ENCODE peak calls at places on chromosomes 13 and 19, in ten cellular contexts. V is adrenal gland, E is body of pancreas, O is breast epithelium, F is OCI-LY7, R is GM23338, Y is colonic mucosa, D is psoas muscle, N is pancreas, L is neural progenitor cell. J is an unnamed sample. For H3K36me3, the result is how much of the 10 kb centered on the place peaks cover.

GRCh38 chr13:26921918-26922317 is 161.3 kb upstream of the GPR12 start:
- DNase-seq in V (no peak), E (no peak), O (no peak), F (peak), R (no peak), Y (no peak), D (no peak), N (no peak), L (no peak), J (no peak)

GRCh38 chr19:869245-870177 is 10.0 kb downstream of the CFD start:
- DNase-seq in V (peak), E (peak), O (no peak), F (no peak), R (no peak), Y (peak), D (peak), N (no peak), L (no peak), J (no peak)

GRCh38 chr13:21671793-21672680 is 1.2 kb downstream of the FGF9 start:
- DNase-seq in V (peak), E (no peak), O (no peak), F (peak), R (peak), Y (no peak), D (no peak), N (no peak), L (peak), J (peak)

GRCh38 chr19:14081797-14082674 is 3.5 kb downstream of the C19orf67 start:
- DNase-seq in V (peak), E (peak), O (peak), F (no peak), R (no peak), Y (peak), D (peak), N (peak), L (peak), J (peak)

GRCh38 chr13:91785435-91786137 is 387.2 kb downstream of the GPC5 start:
- DNase-seq in V (no peak), E (no peak), O (no peak), F (no peak), R (no peak), Y (no peak), D (no peak), N (no peak), L (no peak), J (no peak)

GRCh38 chr13:44267966-44268365 is 105.7 kb upstream of the SERP2 start:
- DNase-seq in V (no peak), E (no peak), O (no peak), F (no peak), R (no peak), Y (no peak), D (no peak), N (no peak), L (no peak), J (no peak)

GRCh38 chr13:40993119-40993518 is 26.0 kb downstream of the ELF1 start:
- DNase-seq in V (no peak), E (peak), O (no peak), F (peak), R (peak), Y (no peak), D (no peak), N (peak), L (peak), J (peak)

GRCh38 chr19:40217921-40218890 is at the start of gene TTC9B:
- DNase-seq in V (no peak), E (no peak), O (no peak), F (no peak), R (peak), Y (no peak), D (no peak), N (no peak), L (peak), J (peak)

GRCh38 chr13:27001705-27002104 is 169.9 kb downstream of the USP12 start:
- DNase-seq in V (no peak), E (no peak), O (no peak), F (peak), R (no peak), Y (no peak), D (no peak), N (no peak), L (no peak), J (no peak)

GRCh38 chr13:32902898-32903297 is 113.3 kb upstream of the KL start:
- DNase-seq in V (no peak), E (peak), O (peak), F (no peak), R (peak), Y (peak), D (peak), N (no peak), L (peak), J (peak)

GRCh38 chr19:50500753-50501151 is 10.2 kb downstream of the JOSD2 start:
- DNase-seq in V (no peak), E (no peak), O (no peak), F (no peak), R (no peak), Y (no peak), D (peak), N (no peak), L (no peak), J (no peak)

GRCh38 chr19:11381535-11382369 is 2.4 kb downstream of the EPOR start:
- DNase-seq in V (peak), E (peak), O (no peak), F (peak), R (peak), Y (peak), D (peak), N (peak), L (peak), J (peak)

GRCh38 chr13:77696006-77696862 is 1.3 kb upstream of the SLAIN1 start:
- DNase-seq in V (no peak), E (no peak), O (no peak), F (peak), R (peak), Y (no peak), D (no peak), N (no peak), L (peak), J (no peak)

GRCh38 chr13:112725346-112726017 is 35.6 kb downstream of the ATP11A start:
- DNase-seq in V (peak), E (no peak), O (no peak), F (no peak), R (no peak), Y (no peak), D (peak), N (no peak), L (no peak), J (peak)

GRCh38 chr19:58570770-58571574 is 2.2 kb downstream of the MZF1 start:
- DNase-seq in V (peak), E (peak), O (no peak), F (no peak), R (no peak), Y (peak), D (peak), N (peak), L (no peak), J (peak)

GRCh38 chr13:112161441-112162301 is 94.7 kb downstream of the SOX1 start:
- DNase-seq in V (no peak), E (no peak), O (no peak), F (no peak), R (peak), Y (no peak), D (no peak), N (no peak), L (peak), J (peak)

GRCh38 chr13:30791354-30791921 is 56.1 kb downstream of the ALOX5AP start:
- DNase-seq in V (no peak), E (no peak), O (no peak), F (no peak), R (no peak), Y (no peak), D (no peak), N (no peak), L (no peak), J (no peak)

GRCh38 chr13:30466358-30466714 is 600 bp upstream of the HMGB1 start:
- DNase-seq in V (no peak), E (no peak), O (no peak), F (peak), R (peak), Y (no peak), D (no peak), N (no peak), L (peak), J (peak)

GRCh38 chr19:35140898-35141626 is 2.0 kb upstream of the FXYD7 start:
- DNase-seq in V (peak), E (peak), O (peak), F (peak), R (peak), Y (peak), D (peak), N (peak), L (peak), J (peak)

GRCh38 chr19:10835089-10835753 is 791 bp downstream of the TMED1 start:
- DNase-seq in V (no peak), E (peak), O (peak), F (no peak), R (no peak), Y (no peak), D (peak), N (no peak), L (no peak), J (no peak)

GRCh38 chr13:80840313-80840976 is 499.5 kb upstream of the SPRY2 start:
- DNase-seq in V (no peak), E (no peak), O (no peak), F (no peak), R (peak), Y (no peak), D (no peak), N (no peak), L (peak), J (no peak)

GRCh38 chr13:98480915-98481510 is 95.9 kb downstream of the STK24 start:
- DNase-seq in V (no peak), E (peak), O (no peak), F (peak), R (no peak), Y (no peak), D (no peak), N (no peak), L (no peak), J (no peak)

GRCh38 chr13:28022848-28023518 is 34.5 kb upstream of the URAD start:
- DNase-seq in V (no peak), E (peak), O (no peak), F (no peak), R (peak), Y (no peak), D (no peak), N (no peak), L (peak), J (peak)

GRCh38 chr19:23481043-23481442 is 85.8 kb upstream of the ZNF91 start:
- DNase-seq in V (no peak), E (no peak), O (no peak), F (no peak), R (no peak), Y (no peak), D (no peak), N (no peak), L (no peak), J (no peak)

GRCh38 chr19:23769691-23770468 is 11.2 kb upstream of the ZNF681 start:
- DNase-seq in V (no peak), E (no peak), O (no peak), F (no peak), R (no peak), Y (no peak), D (no peak), N (no peak), L (no peak), J (no peak)

GRCh38 chr19:35773020-35773809 is 2.1 kb upstream of the ARHGAP33 start:
- DNase-seq in V (no peak), E (no peak), O (no peak), F (no peak), R (no peak), Y (no peak), D (no peak), N (no peak), L (no peak), J (no peak)

GRCh38 chr13:23354520-23354919 is 79.0 kb downstream of the SACS start:
- DNase-seq in V (no peak), E (no peak), O (no peak), F (no peak), R (no peak), Y (no peak), D (no peak), N (no peak), L (no peak), J (no peak)

GRCh38 chr13:113814435-113814821 is 49.4 kb downstream of the GAS6 start:
- DNase-seq in V (no peak), E (peak), O (no peak), F (no peak), R (no peak), Y (no peak), D (no peak), N (no peak), L (no peak), J (no peak)

GRCh38 chr13:110490009-110490770 is 71.3 kb downstream of the RAB20 start:
- DNase-seq in V (no peak), E (no peak), O (no peak), F (no peak), R (no peak), Y (no peak), D (no peak), N (no peak), L (no peak), J (no peak)

GRCh38 chr13:110493161-110493593 is 68.3 kb downstream of the RAB20 start:
- DNase-seq in V (no peak), E (no peak), O (no peak), F (no peak), R (no peak), Y (no peak), D (no peak), N (no peak), L (no peak), J (no peak)

GRCh38 chr13:110493613-110494012 is 67.9 kb downstream of the RAB20 start:
- DNase-seq in V (no peak), E (no peak), O (no peak), F (no peak), R (no peak), Y (no peak), D (no peak), N (no peak), L (no peak), J (no peak)

GRCh38 chr13:110491869-110492268 is 69.7 kb downstream of the RAB20 start:
- DNase-seq in V (no peak), E (no peak), O (no peak), F (no peak), R (no peak), Y (no peak), D (no peak), N (no peak), L (no peak), J (no peak)

GRCh38 chr13:110492299-110493160 is 69.0 kb downstream of the RAB20 start:
- DNase-seq in V (no peak), E (no peak), O (no peak), F (no peak), R (no peak), Y (no peak), D (no peak), N (no peak), L (no peak), J (no peak)
- H3K36me3 ChIP-seq in V (under half), E (under half), O (under half), F (under half), R (under half), Y (under half), D (half or more), N (under half), L (under half), J (under half)

DNA sequence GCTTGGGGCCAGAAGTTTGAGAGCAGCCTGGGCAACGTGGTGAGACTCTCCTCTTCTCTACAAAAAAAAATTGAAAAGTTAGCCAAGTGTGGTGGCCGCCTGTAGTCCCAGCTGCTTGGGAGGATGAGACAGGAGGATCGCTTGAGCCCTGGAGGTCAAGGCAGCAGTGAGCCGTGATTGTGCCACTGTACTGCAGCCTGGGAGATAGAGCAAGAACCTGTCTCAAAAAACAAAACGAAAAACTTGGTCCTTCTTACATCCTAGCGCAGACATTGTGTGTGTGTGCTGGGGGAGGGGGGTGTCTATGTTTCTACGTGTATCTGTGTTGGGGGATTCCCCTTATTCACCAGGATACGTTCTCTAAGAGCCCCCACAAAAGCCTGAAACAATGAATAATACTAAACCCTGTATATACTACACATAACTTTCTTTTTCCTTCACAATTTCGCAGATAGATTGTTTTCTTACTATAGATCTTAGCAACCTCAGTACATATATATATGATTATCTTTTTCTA is 7.9 kb downstream of the AXL start:
- DNase-seq in V (no peak), E (no peak), O (no peak), F (no peak), R (no peak), Y (no peak), D (no peak), N (no peak), L (no peak), J (no peak)
- H3K36me3 ChIP-seq in V (under half), E (under half), O (under half), F (under half), R (under half), Y (under half), D (under half), N (under half), L (under half), J (under half)

GRCh38 chr19:6014551-6015135 is 36.7 kb upstream of the RANBP3 start:
- DNase-seq in V (no peak), E (no peak), O (no peak), F (no peak), R (no peak), Y (no peak), D (no peak), N (no peak), L (no peak), J (peak)

GRCh38 chr19:6011794-6012193 is 33.9 kb upstream of the RANBP3 start:
- DNase-seq in V (no peak), E (no peak), O (no peak), F (no peak), R (no peak), Y (no peak), D (no peak), N (no peak), L (no peak), J (no peak)

GRCh38 chr19:6011206-6011605 is 33.3 kb upstream of the RANBP3 start:
- DNase-seq in V (no peak), E (no peak), O (no peak), F (no peak), R (no peak), Y (no peak), D (no peak), N (no peak), L (no peak), J (peak)

GRCh38 chr19:6010107-6010506 is 32.2 kb upstream of the RANBP3 start:
- DNase-seq in V (no peak), E (no peak), O (no peak), F (no peak), R (no peak), Y (no peak), D (no peak), N (no peak), L (no peak), J (peak)

GRCh38 chr19:6012416-6013170 is 34.7 kb upstream of the RANBP3 start:
- DNase-seq in V (no peak), E (no peak), O (no peak), F (no peak), R (no peak), Y (no peak), D (no peak), N (no peak), L (no peak), J (peak)
- H3K36me3 ChIP-seq in V (under half), E (under half), O (under half), F (under half), R (under half), Y (under half), D (under half), N (under half), L (under half), J (under half)

DNA sequence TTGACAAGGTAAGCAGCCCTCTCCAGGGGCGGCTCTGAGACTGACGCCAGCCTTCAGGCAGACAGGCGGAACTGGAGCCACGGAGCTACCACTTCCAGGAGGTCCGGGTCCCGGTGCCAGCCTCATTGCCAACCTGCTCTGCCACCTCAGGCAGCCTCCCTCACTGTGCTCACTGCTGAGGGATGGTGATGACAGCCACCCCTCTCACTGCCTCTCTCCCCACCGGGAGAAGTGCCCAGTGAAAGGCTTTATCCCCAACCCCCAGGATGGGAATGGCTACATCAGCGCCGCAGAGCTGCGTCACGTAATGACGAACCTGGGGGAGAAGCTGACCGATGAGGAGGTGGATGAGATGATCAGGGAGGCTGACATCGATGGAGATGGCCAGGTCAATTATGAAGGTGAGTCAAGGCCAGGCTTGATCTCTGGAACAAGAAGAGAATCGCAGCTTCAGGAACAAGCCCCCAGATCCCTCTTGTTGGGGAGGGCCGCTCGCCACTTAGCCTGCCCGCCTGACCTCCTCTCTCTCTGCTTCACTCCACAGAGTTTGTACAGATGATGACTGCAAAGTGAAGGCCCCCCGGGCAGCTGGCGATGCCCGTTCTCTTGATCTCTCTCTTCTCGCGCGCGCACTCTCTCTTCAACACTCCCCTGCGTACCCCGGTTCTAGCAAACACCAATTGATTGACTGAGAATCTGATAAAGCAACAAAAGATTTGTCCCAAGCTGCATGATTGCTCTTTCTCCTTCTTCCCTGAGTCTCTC is 7.6 kb downstream of the CALM3 start:
- DNase-seq in V (peak), E (no peak), O (no peak), F (no peak), R (no peak), Y (peak), D (no peak), N (no peak), L (no peak), J (peak)
- H3K36me3 ChIP-seq in V (under half), E (under half), O (under half), F (half or more), R (under half), Y (under half), D (half or more), N (under half), L (under half), J (under half)

GRCh38 chr19:38830039-38830733 is 1.4 kb downstream of the ECH1 start:
- DNase-seq in V (no peak), E (no peak), O (no peak), F (no peak), R (no peak), Y (no peak), D (no peak), N (no peak), L (no peak), J (no peak)
- H3K36me3 ChIP-seq in V (under half), E (under half), O (under half), F (under half), R (under half), Y (under half), D (under half), N (under half), L (under half), J (under half)